ENCODE peak calls at places on chromosomes 7 and 10, in ten cellular contexts. R is gastrocnemius medialis; C is colonic mucosa; U is adipocyte; N is brain microvascular endothelial cell; L is CD4-positive, CD25-positive, alpha-beta regulatory T cell; S is tibial nerve; T is GM06990; F is GM23338; X is fibroblast of lung. B is an unnamed sample.
A peak's percentile ranks its signal among the peaks of the same experiment; 100 is the strongest.

GRCh38 chr7:118863961-118864360 is 639.5 kb downstream of the ANKRD7 start:
- DNase-seq in R (no peak), C (no peak), U (no peak), N (no peak), L (no peak), S (no peak), T (no peak), F (no peak), X (no peak), B (no peak)

GRCh38 chr10:130013938-130014733 is 50.1 kb upstream of the EBF3 start:
- DNase-seq in R (no peak), C (no peak), U (no peak), N (no peak), L (no peak), S (no peak), T (no peak), F (no peak), X (no peak), B (no peak)

GRCh38 chr7:115229401-115230083 is 307.6 kb downstream of the MDFIC start:
- DNase-seq in R (no peak), C (no peak), U (no peak), N (no peak), L (no peak), S (no peak), T (no peak), F (no peak), X (peak; percentile 96), B (peak; percentile 97)

GRCh38 chr10:81040031-81040430 is 502.3 kb downstream of the SH2D4B start:
- DNase-seq in R (no peak), C (no peak), U (no peak), N (no peak), L (no peak), S (no peak), T (no peak), F (no peak), X (no peak), B (no peak)

GRCh38 chr10:131901181-131901829 is 497 bp downstream of the PPP2R2D start:
- DNase-seq in R (no peak), C (peak; percentile 49), U (peak; percentile 72), N (no peak), L (peak; percentile 39), S (peak; percentile 18), T (peak; percentile 77), F (peak; percentile 67), X (peak; percentile 20), B (no peak)

GRCh38 chr7:140005754-140006503 is 56.8 kb downstream of the PARP12 start:
- DNase-seq in R (no peak), C (peak; percentile 33), U (peak; percentile 9), N (peak; percentile 52), L (no peak), S (no peak), T (no peak), F (peak; percentile 89), X (peak; percentile 9), B (no peak)

GRCh38 chr7:29397398-29397797 is 166.2 kb upstream of the PRR15 start:
- DNase-seq in R (no peak), C (no peak), U (no peak), N (no peak), L (no peak), S (no peak), T (no peak), F (no peak), X (no peak), B (no peak)

GRCh38 chr10:88851706-88852105 is at the start of gene ANKRD22:
- DNase-seq in R (no peak), C (peak; percentile 90), U (peak; percentile 53), N (peak; percentile 44), L (no peak), S (no peak), T (no peak), F (peak; percentile 53), X (peak; percentile 57), B (peak; percentile 35)

GRCh38 chr7:152663926-152664325 is 12.0 kb downstream of the XRCC2 start:
- DNase-seq in R (no peak), C (no peak), U (no peak), N (no peak), L (no peak), S (no peak), T (no peak), F (no peak), X (no peak), B (no peak)

GRCh38 chr7:152664636-152665035 is 11.3 kb downstream of the XRCC2 start:
- DNase-seq in R (no peak), C (no peak), U (no peak), N (no peak), L (no peak), S (no peak), T (no peak), F (no peak), X (no peak), B (no peak)

GRCh38 chr7:152663101-152663740 is 12.7 kb downstream of the XRCC2 start:
- DNase-seq in R (no peak), C (no peak), U (no peak), N (no peak), L (no peak), S (no peak), T (no peak), F (peak; percentile 23), X (no peak), B (no peak)

GRCh38 chr7:152666078-152666477 is 9.9 kb downstream of the XRCC2 start:
- DNase-seq in R (no peak), C (no peak), U (no peak), N (no peak), L (no peak), S (no peak), T (no peak), F (no peak), X (no peak), B (no peak)

DNA sequence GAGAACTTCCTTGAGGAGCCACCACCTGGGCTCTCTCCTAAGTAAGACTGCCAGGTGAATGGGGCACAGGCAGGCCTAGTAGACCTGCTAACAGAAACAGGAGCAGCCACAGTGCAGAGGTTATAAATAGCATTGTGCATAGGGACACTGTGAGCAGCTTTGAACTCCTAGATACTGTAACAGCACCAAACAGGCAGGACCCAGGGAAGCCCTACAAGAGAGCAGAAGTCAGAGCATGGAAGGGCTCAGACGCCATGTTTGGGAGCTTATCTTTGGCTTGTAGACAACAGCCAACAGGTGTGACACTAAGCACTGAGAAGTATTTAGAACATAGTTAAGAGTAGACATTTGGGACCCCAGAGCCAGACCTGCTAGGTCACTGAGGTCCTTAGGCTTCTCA is 14.5 kb downstream of the XRCC2 start:
- DNase-seq in R (no peak), C (no peak), U (no peak), N (no peak), L (no peak), S (no peak), T (no peak), F (no peak), X (no peak), B (no peak)
- H3K36me3 ChIP-seq in R (no peaks in the 10 kb centered on the region), C (no peaks in the 10 kb centered on the region), U (no peaks in the 10 kb centered on the region), N (no peaks in the 10 kb centered on the region), L (no peaks in the 10 kb centered on the region), S (no peaks in the 10 kb centered on the region), T (no peaks in the 10 kb centered on the region), F (peaks cover 38% of the 10 kb centered on the region), X (no peaks in the 10 kb centered on the region), B (no peaks in the 10 kb centered on the region)

GRCh38 chr7:43799605-43800004 is 41.1 kb downstream of the BLVRA start:
- DNase-seq in R (no peak), C (no peak), U (no peak), N (no peak), L (no peak), S (no peak), T (no peak), F (no peak), X (no peak), B (no peak)
- H3K36me3 ChIP-seq in R (no peaks in the 10 kb centered on the region), C (no peaks in the 10 kb centered on the region), U (peaks cover 29% of the 10 kb centered on the region), N (peaks cover 8% of the 10 kb centered on the region), L (peaks cover 9% of the 10 kb centered on the region), S (peaks cover 5% of the 10 kb centered on the region), T (peaks cover 4% of the 10 kb centered on the region), F (no peaks in the 10 kb centered on the region), X (peaks cover 4% of the 10 kb centered on the region), B (peaks cover 6% of the 10 kb centered on the region)

DNA sequence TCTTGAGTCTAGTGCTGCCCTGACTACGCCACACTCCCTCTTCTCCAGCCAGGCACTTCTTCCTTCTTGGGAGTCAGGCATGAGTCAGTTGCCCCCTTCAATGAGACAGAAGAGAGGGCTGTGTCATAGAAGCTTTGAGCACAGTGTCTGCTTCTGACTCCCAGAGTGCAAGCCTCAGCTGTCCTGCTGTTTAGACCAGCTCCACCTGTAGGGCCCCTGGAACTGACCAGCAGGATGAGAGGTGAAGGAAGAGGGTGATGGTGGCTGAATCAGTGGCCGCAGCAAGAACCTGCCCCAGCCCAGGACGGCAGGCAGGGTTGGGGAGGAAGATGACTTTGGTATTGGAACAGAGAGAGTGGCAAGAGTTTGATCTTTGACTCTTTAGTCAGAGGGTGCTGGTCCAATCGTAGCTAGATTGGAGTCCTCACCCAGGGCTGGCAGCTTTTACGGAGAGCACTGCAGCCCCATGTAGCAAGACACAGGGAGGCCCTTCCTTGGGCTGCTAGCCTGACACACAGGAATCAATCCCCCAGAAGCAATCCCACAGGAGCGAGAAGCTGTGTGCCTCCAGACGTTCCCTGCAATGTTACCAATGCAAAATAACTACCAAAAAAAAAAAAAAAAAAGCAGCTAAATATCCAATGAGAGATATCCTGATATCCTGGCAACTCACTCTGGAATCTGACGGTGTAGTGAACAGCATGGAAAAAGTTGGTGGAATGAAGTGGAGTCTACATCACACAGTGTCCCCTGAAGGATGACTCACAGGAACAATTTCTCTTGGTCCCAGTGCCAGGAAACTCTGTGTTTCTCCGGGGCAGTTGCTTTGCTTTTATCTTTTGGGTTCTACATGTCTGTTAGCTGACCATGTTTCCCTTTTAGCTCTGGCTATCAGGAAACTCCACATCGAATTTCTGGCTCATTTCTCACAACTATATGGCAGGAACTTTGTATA is 6.9 kb downstream of the C10orf62 start:
- DNase-seq in R (peak; percentile 76), C (no peak), U (peak; percentile 85), N (peak; percentile 76), L (no peak), S (no peak), T (no peak), F (no peak), X (peak; percentile 95), B (peak; percentile 94)
- H3K36me3 ChIP-seq in R (no peaks in the 10 kb centered on the region), C (no peaks in the 10 kb centered on the region), U (no peaks in the 10 kb centered on the region), N (no peaks in the 10 kb centered on the region), L (no peaks in the 10 kb centered on the region), S (no peaks in the 10 kb centered on the region), T (no peaks in the 10 kb centered on the region), F (no peaks in the 10 kb centered on the region), X (no peaks in the 10 kb centered on the region), B (no peaks in the 10 kb centered on the region)

GRCh38 chr10:60464659-60465058 is 75.0 kb upstream of the ANK3 start:
- DNase-seq in R (no peak), C (no peak), U (no peak), N (no peak), L (no peak), S (no peak), T (no peak), F (no peak), X (no peak), B (no peak)

GRCh38 chr10:60463726-60464125 is 74.1 kb upstream of the ANK3 start:
- DNase-seq in R (no peak), C (no peak), U (peak; percentile 28), N (no peak), L (no peak), S (no peak), T (no peak), F (no peak), X (peak; percentile 33), B (no peak)

GRCh38 chr10:60456053-60456452 is 66.4 kb upstream of the ANK3 start:
- DNase-seq in R (no peak), C (no peak), U (no peak), N (no peak), L (no peak), S (no peak), T (no peak), F (peak; percentile 77), X (peak; percentile 46), B (peak; percentile 27)

GRCh38 chr10:60461688-60462087 is 72.0 kb upstream of the ANK3 start:
- DNase-seq in R (no peak), C (no peak), U (no peak), N (no peak), L (no peak), S (no peak), T (no peak), F (peak; percentile 22), X (no peak), B (no peak)

DNA sequence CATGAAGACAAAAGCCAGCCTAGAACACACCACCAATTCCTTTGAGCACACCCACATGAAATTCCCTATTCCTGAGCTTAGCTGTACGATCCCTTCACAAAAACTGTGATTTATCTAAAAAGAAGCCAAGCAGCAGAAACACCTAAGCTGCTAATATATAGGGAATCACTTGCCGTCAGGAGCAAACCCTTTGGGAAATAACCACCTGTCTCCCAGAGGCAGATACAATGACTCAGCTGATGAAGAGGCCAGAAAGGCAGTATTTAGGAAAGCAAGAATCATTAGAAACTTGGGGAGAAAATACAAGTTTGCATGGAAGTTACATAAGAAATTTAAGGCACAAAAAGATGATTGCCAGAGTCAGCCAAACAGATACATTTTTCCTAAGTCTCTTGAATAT is 70.4 kb upstream of the ANK3 start:
- DNase-seq in R (no peak), C (no peak), U (no peak), N (no peak), L (no peak), S (no peak), T (no peak), F (no peak), X (no peak), B (no peak)
- H3K36me3 ChIP-seq in R (no peaks in the 10 kb centered on the region), C (no peaks in the 10 kb centered on the region), U (no peaks in the 10 kb centered on the region), N (no peaks in the 10 kb centered on the region), L (no peaks in the 10 kb centered on the region), S (no peaks in the 10 kb centered on the region), T (no peaks in the 10 kb centered on the region), F (no peaks in the 10 kb centered on the region), X (no peaks in the 10 kb centered on the region), B (no peaks in the 10 kb centered on the region)

B was measured in astrocyte.